ENCODE peak calls at places on chromosomes 13 and 19, in ten cellular contexts. X is aorta; V is prostate gland; T is hepatocyte; R is Peyer's patch; Q is psoas muscle; Y is tibial artery; G is uterus; Z is neuronal stem cell; P is CD4-positive, CD25-positive, alpha-beta regulatory T cell. A is an unnamed sample.

GRCh38 chr19:52945652-52946321 is 16.9 kb downstream of the ZNF816 start:
- DNase-seq in X (no peak), V (peak; percentile 9), T (no peak), R (no peak), Q (no peak), Y (no peak), G (no peak), Z (no peak), P (no peak), A (no peak)

GRCh38 chr13:33606692-33607091 is 211.3 kb upstream of the RFC3 start:
- DNase-seq in X (no peak), V (no peak), T (peak; percentile 54), R (no peak), Q (no peak), Y (no peak), G (no peak), Z (peak; percentile 39), P (no peak), A (no peak)

GRCh38 chr13:73903561-73903960 is 230.6 kb downstream of the KLF12 start:
- DNase-seq in X (no peak), V (no peak), T (no peak), R (no peak), Q (no peak), Y (no peak), G (no peak), Z (no peak), P (no peak), A (no peak)

GRCh38 chr19:46426035-46426505 is 2.7 kb downstream of the PNMA8C start:
- DNase-seq in X (no peak), V (no peak), T (peak; percentile 62), R (no peak), Q (no peak), Y (no peak), G (no peak), Z (no peak), P (no peak), A (no peak)

GRCh38 chr19:44891016-44891882 is at the start of gene TOMM40:
- DNase-seq in X (no peak), V (no peak), T (peak; percentile 100), R (peak; percentile 100), Q (peak; percentile 100), Y (no peak), G (no peak), Z (no peak), P (peak; percentile 28), A (peak; percentile 100)

GRCh38 chr19:53808710-53809125 is 15.4 kb downstream of the NLRP12 start:
- DNase-seq in X (no peak), V (no peak), T (peak; percentile 45), R (no peak), Q (no peak), Y (no peak), G (no peak), Z (no peak), P (no peak), A (no peak)

GRCh38 chr13:77062097-77062496 is 35.1 kb upstream of the FBXL3 start:
- DNase-seq in X (no peak), V (no peak), T (no peak), R (no peak), Q (no peak), Y (no peak), G (no peak), Z (no peak), P (no peak), A (no peak)

GRCh38 chr19:39539165-39539518 is 819 bp downstream of the EID2 start:
- DNase-seq in X (no peak), V (no peak), T (peak; percentile 28), R (no peak), Q (no peak), Y (no peak), G (no peak), Z (no peak), P (peak; percentile 34), A (no peak)

GRCh38 chr19:10254244-10254643 is 2.2 kb downstream of the MRPL4 start:
- DNase-seq in X (no peak), V (no peak), T (no peak), R (no peak), Q (no peak), Y (no peak), G (no peak), Z (no peak), P (no peak), A (no peak)

GRCh38 chr13:97879646-97880297 is 73.7 kb upstream of the IPO5 start:
- DNase-seq in X (no peak), V (no peak), T (no peak), R (no peak), Q (no peak), Y (no peak), G (no peak), Z (no peak), P (no peak), A (no peak)
- H3K27ac ChIP-seq in X (no peak overlapping the region), V (no peak overlapping the region), T (no peak overlapping the region), R (no peak overlapping the region), Q (no peak overlapping the region), Y (no peak overlapping the region), G (no peak overlapping the region), Z (no peak overlapping the region), P (no peak overlapping the region), A (no peak overlapping the region)

DNA sequence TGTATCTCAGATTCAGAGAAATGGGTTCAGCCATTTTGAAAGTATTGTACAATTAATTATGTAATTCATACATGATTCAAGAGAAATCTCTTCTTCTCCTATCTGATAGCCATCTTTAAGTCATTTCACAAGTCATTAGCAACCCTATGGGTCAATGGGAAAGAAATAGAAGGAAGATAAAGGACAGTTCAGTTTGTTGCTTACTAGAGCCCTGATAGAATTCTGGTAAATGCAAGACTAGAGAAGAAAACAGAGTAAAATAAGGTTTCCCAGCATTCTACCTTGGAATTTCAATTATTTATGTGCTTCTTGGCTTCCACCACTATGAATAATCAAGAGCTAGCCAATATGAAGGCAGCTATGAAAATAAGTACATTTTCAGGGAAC is 117.7 kb downstream of the LHFPL6 start:
- DNase-seq in X (no peak), V (no peak), T (no peak), R (no peak), Q (no peak), Y (no peak), G (no peak), Z (no peak), P (no peak), A (no peak)
- H3K27ac ChIP-seq in X (no peak overlapping the region), V (no peak overlapping the region), T (no peak overlapping the region), R (no peak overlapping the region), Q (no peak overlapping the region), Y (no peak overlapping the region), G (no peak overlapping the region), Z (no peak overlapping the region), P (no peak overlapping the region), A (no peak overlapping the region)

GRCh38 chr13:36030670-36031331 is 100.4 kb downstream of the DCLK1 start:
- DNase-seq in X (no peak), V (no peak), T (peak; percentile 15), R (no peak), Q (no peak), Y (no peak), G (peak; percentile 34), Z (no peak), P (no peak), A (no peak)

GRCh38 chr13:36033035-36033434 is 98.1 kb downstream of the DCLK1 start:
- DNase-seq in X (no peak), V (no peak), T (no peak), R (no peak), Q (no peak), Y (no peak), G (no peak), Z (no peak), P (no peak), A (no peak)

GRCh38 chr13:36028359-36028758 is 102.8 kb downstream of the DCLK1 start:
- DNase-seq in X (no peak), V (no peak), T (no peak), R (no peak), Q (no peak), Y (no peak), G (no peak), Z (no peak), P (no peak), A (no peak)

GRCh38 chr13:36029171-36029570 is 102.0 kb downstream of the DCLK1 start:
- DNase-seq in X (no peak), V (no peak), T (no peak), R (no peak), Q (no peak), Y (no peak), G (no peak), Z (no peak), P (no peak), A (no peak)

GRCh38 chr13:36031490-36031889 is 99.7 kb downstream of the DCLK1 start:
- DNase-seq in X (no peak), V (no peak), T (no peak), R (no peak), Q (no peak), Y (no peak), G (no peak), Z (no peak), P (no peak), A (no peak)
- H3K27ac ChIP-seq in X (no peak overlapping the region), V (no peak overlapping the region), T (no peak overlapping the region), R (no peak overlapping the region), Q (no peak overlapping the region), Y (no peak overlapping the region), G (no peak overlapping the region), Z (no peak overlapping the region), P (no peak overlapping the region), A (no peak overlapping the region)

GRCh38 chr19:2455481-2456300 is 1.1 kb downstream of the LMNB2 start:
- DNase-seq in X (no peak), V (no peak), T (peak; percentile 57), R (peak; percentile 63), Q (no peak), Y (no peak), G (peak; percentile 42), Z (no peak), P (peak; percentile 39), A (no peak)
- H3K27ac ChIP-seq in X (no peak overlapping the region), V (peak overlapping the region; percentile 63), T (peak overlapping the region; percentile 60), R (no peak overlapping the region), Q (no peak overlapping the region), Y (peak overlapping the region; percentile 58), G (peak overlapping the region; percentile 43), Z (no peak overlapping the region), P (peak overlapping the region; percentile 69), A (peak overlapping the region; percentile 68)

DNA sequence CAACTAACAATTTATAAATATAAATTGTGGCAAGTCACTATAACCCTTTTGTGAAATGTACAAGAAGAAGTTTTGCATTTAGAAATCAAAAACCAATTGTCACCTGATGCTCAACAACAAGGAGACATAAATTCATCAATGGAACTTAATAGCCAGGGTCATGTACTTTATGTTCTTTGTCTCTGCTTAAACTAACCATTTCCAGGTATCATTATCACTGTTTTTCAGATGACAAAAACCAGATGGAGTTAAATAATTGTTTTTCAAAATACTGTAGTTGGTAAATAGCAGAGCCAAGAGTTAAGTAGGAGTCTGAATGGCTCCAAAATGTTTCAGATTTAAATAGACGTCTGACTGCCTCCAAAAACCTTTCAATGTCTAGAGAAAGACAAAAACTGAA is 72.3 kb upstream of the MAB21L1 start:
- DNase-seq in X (no peak), V (no peak), T (no peak), R (no peak), Q (no peak), Y (no peak), G (no peak), Z (no peak), P (no peak), A (no peak)
- H3K27ac ChIP-seq in X (no peak overlapping the region), V (no peak overlapping the region), T (no peak overlapping the region), R (no peak overlapping the region), Q (no peak overlapping the region), Y (no peak overlapping the region), G (no peak overlapping the region), Z (no peak overlapping the region), P (no peak overlapping the region), A (no peak overlapping the region)

GRCh38 chr19:42461700-42462324 is 19.1 kb upstream of the CXCL17 start:
- DNase-seq in X (no peak), V (no peak), T (no peak), R (no peak), Q (no peak), Y (no peak), G (no peak), Z (no peak), P (no peak), A (no peak)
- H3K27ac ChIP-seq in X (no peak overlapping the region), V (no peak overlapping the region), T (no peak overlapping the region), R (no peak overlapping the region), Q (no peak overlapping the region), Y (no peak overlapping the region), G (no peak overlapping the region), Z (no peak overlapping the region), P (no peak overlapping the region), A (peak overlapping the region; percentile 50)